ENCODE peak calls at places on chromosome 15, in four cellular contexts. T, W, X and E are unnamed samples.

GRCh38 chr15:29970402-29970695 is 112.4 kb upstream of the GOLGA8J start:
- DNase-seq in T (no peak), W (no peak), X (no peak), E (no peak)

GRCh38 chr15:39364721-39365120 is 216.2 kb upstream of the THBS1 start:
- DNase-seq in T (no peak), W (no peak), X (no peak), E (no peak)

GRCh38 chr15:91515188-91515754 is 338.2 kb upstream of the SLCO3A1 start:
- DNase-seq in T (peak; percentile 92), W (no peak), X (no peak), E (peak; percentile 37)

GRCh38 chr15:69574506-69574905 is 121.9 kb downstream of the RPLP1 start:
- DNase-seq in T (no peak), W (no peak), X (no peak), E (no peak)

GRCh38 chr15:55942332-55942731 is 51.1 kb downstream of the NEDD4 start:
- DNase-seq in T (no peak), W (no peak), X (no peak), E (no peak)

GRCh38 chr15:52383100-52383588 is 87.5 kb upstream of the MYO5C start:
- DNase-seq in T (peak; percentile 48), W (no peak), X (no peak), E (no peak)

GRCh38 chr15:35142578-35142977 is 57.5 kb upstream of the NANOGP8 start:
- DNase-seq in T (no peak), W (no peak), X (no peak), E (no peak)

GRCh38 chr15:27768731-27769510 is 330.2 kb downstream of the OCA2 start:
- DNase-seq in T (no peak), W (no peak), X (no peak), E (no peak)

GRCh38 chr15:20665653-20666052 is 124.1 kb upstream of the GOLGA6L6 start:
- DNase-seq in T (no peak), W (no peak), X (no peak), E (no peak)

GRCh38 chr15:74622758-74623157 is 7.1 kb downstream of the CLK3 start:
- DNase-seq in T (no peak), W (no peak), X (no peak), E (no peak)

GRCh38 chr15:78243491-78243941 is 9.2 kb upstream of the ACSBG1 start:
- DNase-seq in T (peak; percentile 54), W (peak; percentile 57), X (peak; percentile 56), E (no peak)

GRCh38 chr15:88605507-88606436 is 15.4 kb upstream of the AEN start:
- DNase-seq in T (peak; percentile 37), W (peak; percentile 92), X (peak; percentile 93), E (no peak)

GRCh38 chr15:52019394-52020252 is 604 bp downstream of the MAPK6 start:
- DNase-seq in T (peak; percentile 82), W (peak; percentile 72), X (peak; percentile 93), E (peak; percentile 79)

GRCh38 chr15:66285462-66286280 is 7.7 kb upstream of the DIS3L start:
- DNase-seq in T (no peak), W (no peak), X (no peak), E (no peak)

GRCh38 chr15:32677238-32677750 is 35.8 kb downstream of the SCG5 start:
- DNase-seq in T (peak; percentile 46), W (no peak), X (peak; percentile 46), E (no peak)

GRCh38 chr15:92140802-92141201 is 252.9 kb upstream of the ST8SIA2 start:
- DNase-seq in T (peak; percentile 40), W (no peak), X (no peak), E (no peak)

GRCh38 chr15:95760508-95760907 is 570.0 kb upstream of the NR2F2 start:
- DNase-seq in T (no peak), W (peak; percentile 50), X (peak; percentile 81), E (no peak)

GRCh38 chr15:55588070-55588817 is at the start of gene PYGO1:
- DNase-seq in T (peak; percentile 74), W (peak; percentile 77), X (peak; percentile 90), E (peak; percentile 22)

GRCh38 chr15:77419050-77419835 is 661 bp downstream of the PEAK1 start:
- DNase-seq in T (peak; percentile 72), W (peak; percentile 63), X (peak; percentile 77), E (no peak)

GRCh38 chr15:56295433-56295832 is 51.8 kb upstream of the RFX7 start:
- DNase-seq in T (no peak), W (no peak), X (no peak), E (no peak)

GRCh38 chr15:48833526-48833925 is 22.7 kb upstream of the CEP152 start:
- DNase-seq in T (no peak), W (no peak), X (no peak), E (no peak)

GRCh38 chr15:74315626-74316025 is 51.8 kb downstream of the CYP11A1 start:
- DNase-seq in T (no peak), W (no peak), X (no peak), E (no peak)

GRCh38 chr15:91183630-91184029 is 83.6 kb downstream of the SV2B start:
- DNase-seq in T (no peak), W (no peak), X (no peak), E (no peak)

GRCh38 chr15:62880278-62880677 is 162.3 kb upstream of the TPM1 start:
- DNase-seq in T (peak; percentile 58), W (no peak), X (no peak), E (no peak)

GRCh38 chr15:38860682-38861081 is 296.1 kb upstream of the RASGRP1 start:
- DNase-seq in T (no peak), W (no peak), X (no peak), E (no peak)

GRCh38 chr15:90022905-90023700 is 22.0 kb downstream of the ZNF710 start:
- DNase-seq in T (no peak), W (no peak), X (no peak), E (no peak)

GRCh38 chr15:68819451-68820204 is 1.1 kb downstream of the ANP32A start:
- DNase-seq in T (peak; percentile 62), W (peak; percentile 43), X (peak; percentile 70), E (no peak)

GRCh38 chr15:82105458-82106205 is 59.8 kb upstream of the MEX3B start:
- DNase-seq in T (peak; percentile 81), W (no peak), X (no peak), E (peak; percentile 39)

GRCh38 chr15:77542491-77543001 is 90.2 kb downstream of the LINGO1 start:
- DNase-seq in T (peak; percentile 43), W (no peak), X (no peak), E (no peak)

GRCh38 chr15:55289573-55290360 is at the start of gene RAB27A:
- DNase-seq in T (peak; percentile 72), W (peak; percentile 82), X (peak; percentile 88), E (peak; percentile 18)

GRCh38 chr15:52281085-52282035 is 14.2 kb downstream of the MYO5C start:
- DNase-seq in T (no peak), W (no peak), X (no peak), E (no peak)

GRCh38 chr15:66109826-66110225 is 143.7 kb downstream of the MEGF11 start:
- DNase-seq in T (no peak), W (no peak), X (no peak), E (no peak)

GRCh38 chr15:45635191-45635638 is 386 bp downstream of the SQOR start:
- DNase-seq in T (no peak), W (peak; percentile 66), X (peak; percentile 55), E (no peak)

GRCh38 chr15:51004103-51004536 is 90.6 kb downstream of the TNFAIP8L3 start:
- DNase-seq in T (peak; percentile 39), W (no peak), X (no peak), E (no peak)

GRCh38 chr15:76312540-76313174 is 1.4 kb upstream of the ETFA start:
- DNase-seq in T (no peak), W (no peak), X (no peak), E (no peak)

GRCh38 chr15:81113204-81113657 is 20.8 kb upstream of the CFAP161 start:
- DNase-seq in T (no peak), W (no peak), X (no peak), E (no peak)

GRCh38 chr15:65431731-65432130 is 9.0 kb upstream of the IGDCC4 start:
- DNase-seq in T (no peak), W (no peak), X (no peak), E (no peak)

DNA sequence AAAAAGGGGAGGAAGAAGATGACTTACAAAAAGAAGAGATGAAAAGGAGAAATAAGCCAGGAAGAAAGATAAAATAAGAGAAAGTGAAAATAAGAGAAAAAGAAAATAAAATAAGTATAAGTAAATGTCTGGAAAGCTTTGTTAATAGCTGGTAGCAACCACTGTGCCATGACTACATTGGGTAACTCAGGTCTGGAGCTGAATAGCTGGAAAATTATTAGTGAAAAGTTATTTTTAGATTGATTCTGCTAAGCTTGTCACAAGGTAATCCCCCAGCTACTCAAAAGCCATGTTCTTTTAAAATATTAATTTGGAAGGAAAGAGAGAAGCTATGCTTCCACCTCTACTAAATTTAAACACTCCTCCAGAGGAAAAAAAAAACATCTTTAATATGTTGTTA is 104.8 kb upstream of the THSD4 start:
- DNase-seq in T (no peak), W (no peak), X (no peak), E (no peak)
- TF ChIP-seq CTCF in T (no peak), W (no peak), X (no peak), E (no peak)

DNA sequence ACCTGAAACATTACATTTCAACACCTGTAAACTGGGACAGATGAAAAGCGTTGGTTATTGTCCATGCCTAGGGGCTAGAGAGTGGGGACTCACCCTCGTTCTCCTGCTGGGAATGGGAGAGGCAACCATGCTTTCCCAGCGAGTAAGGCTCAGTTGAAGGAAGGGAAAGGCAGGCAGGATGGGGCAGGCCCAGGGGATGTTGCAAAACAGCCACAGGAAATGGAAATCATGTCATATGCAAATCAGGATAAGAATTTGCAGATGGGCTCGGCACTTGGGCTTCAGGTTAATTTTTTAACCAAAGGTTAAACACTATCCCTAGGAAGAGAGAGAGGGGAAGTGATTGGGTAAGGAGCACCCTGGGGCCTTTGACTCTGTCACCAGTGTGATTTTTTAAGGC is 14.5 kb upstream of the PLA2G4E start:
- DNase-seq in T (peak; percentile 4), W (no peak), X (no peak), E (no peak)
- TF ChIP-seq CTCF in T (no peak), W (no peak), X (no peak), E (no peak)

DNA sequence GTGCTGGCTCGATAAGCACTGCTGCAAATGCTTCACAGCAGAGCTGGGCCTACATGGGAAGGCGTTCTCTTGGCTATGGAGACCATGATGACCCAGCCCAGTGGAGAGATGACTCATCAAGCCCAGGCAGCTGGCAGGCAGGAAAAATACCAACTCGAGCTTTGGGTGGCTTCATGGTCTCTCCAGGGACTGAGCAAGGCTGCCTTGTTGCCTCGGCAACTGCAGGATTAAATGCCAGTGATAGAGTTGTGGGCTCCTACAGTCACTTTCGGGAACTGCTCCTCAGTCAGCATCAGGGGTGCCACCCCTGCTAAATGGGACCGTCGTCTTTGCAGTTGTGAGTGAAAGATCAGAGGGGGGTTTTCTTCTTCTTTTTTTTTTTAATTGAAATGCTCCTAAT is 54.6 kb upstream of the MYZAP start:
- DNase-seq in T (peak; percentile 82), W (no peak), X (peak; percentile 70), E (peak; percentile 87)
- TF ChIP-seq CTCF in T (no peak), W (no peak), X (peak; percentile 30), E (no peak)

GRCh38 chr15:34102175-34102925 is 467 bp downstream of the PGBD4 start:
- DNase-seq in T (no peak), W (no peak), X (no peak), E (no peak)
- TF ChIP-seq CTCF in T (no peak), W (no peak), X (no peak), E (no peak)

GRCh38 chr15:98805434-98806274 is 157.3 kb downstream of the IGF1R start:
- DNase-seq in T (no peak), W (no peak), X (no peak), E (no peak)
- TF ChIP-seq CTCF in T (no peak), W (peak; percentile 15), X (peak; percentile 27), E (no peak)

GRCh38 chr15:37793851-37794250 is 140.6 kb upstream of the TMCO5A start:
- DNase-seq in T (no peak), W (peak; percentile 12), X (peak; percentile 40), E (no peak)
- TF ChIP-seq CTCF in T (no peak), W (peak; percentile 37), X (peak; percentile 47), E (no peak)